ENCODE peak calls at places on chromosomes 13 and 19, in four cellular contexts. F is neural crest cell; C is HFF-Myc; B is CD8-positive, alpha-beta T cell. W is an unnamed sample.

GRCh38 chr13:106159295-106160195 is 375.9 kb downstream of the EFNB2 start:
- DNase-seq in F (no peak), C (no peak), B (no peak), W (no peak)

GRCh38 chr13:76647550-76647949 is 238.7 kb downstream of the KCTD12 start:
- DNase-seq in F (no peak), C (no peak), B (no peak), W (no peak)

GRCh38 chr13:99282264-99283231 is 24.4 kb upstream of the GPR18 start:
- DNase-seq in F (no peak), C (no peak), B (no peak), W (no peak)

GRCh38 chr13:36966404-36966803 is 32.7 kb downstream of the ALG5 start:
- DNase-seq in F (no peak), C (no peak), B (no peak), W (no peak)

GRCh38 chr19:15114153-15114540 is 6.9 kb downstream of the SYDE1 start:
- DNase-seq in F (no peak), C (no peak), B (no peak), W (peak)

GRCh38 chr19:16326401-16327130 is 1.9 kb downstream of the KLF2 start:
- DNase-seq in F (no peak), C (no peak), B (peak), W (no peak)

GRCh38 chr19:33295621-33296472 is 6.5 kb downstream of the CEBPA start:
- DNase-seq in F (no peak), C (no peak), B (no peak), W (no peak)

GRCh38 chr19:16470911-16471811 is 609 bp downstream of the EPS15L1 start:
- DNase-seq in F (peak), C (no peak), B (peak), W (no peak)

GRCh38 chr19:1647664-1648155 is 4.7 kb downstream of the TCF3 start:
- DNase-seq in F (no peak), C (no peak), B (no peak), W (no peak)

GRCh38 chr19:45187421-45188100 is 9.0 kb downstream of the BLOC1S3 start:
- DNase-seq in F (no peak), C (no peak), B (peak), W (no peak)

GRCh38 chr19:45154064-45154827 is 6.5 kb downstream of the NKPD1 start:
- DNase-seq in F (no peak), C (peak), B (no peak), W (peak)

GRCh38 chr13:20400774-20401173 is 124.9 kb downstream of the CRYL1 start:
- DNase-seq in F (no peak), C (no peak), B (no peak), W (no peak)

GRCh38 chr13:89205856-89206255 is 1534.7 kb downstream of the SLITRK5 start:
- DNase-seq in F (no peak), C (no peak), B (no peak), W (no peak)

GRCh38 chr19:41599175-41599966 is 23.4 kb downstream of the CEACAM21 start:
- DNase-seq in F (no peak), C (no peak), B (peak), W (no peak)

GRCh38 chr19:6501740-6502648 is at the start of gene TUBB4A:
- DNase-seq in F (peak), C (no peak), B (peak), W (no peak)

GRCh38 chr13:110232756-110233155 is 74.2 kb downstream of the COL4A1 start:
- DNase-seq in F (no peak), C (peak), B (no peak), W (no peak)

GRCh38 chr19:42360787-42361544 is 29.1 kb downstream of the CNFN start:
- DNase-seq in F (no peak), C (no peak), B (no peak), W (no peak)

GRCh38 chr19:16575861-16576689 is 3.9 kb upstream of the SLC35E1 start:
- DNase-seq in F (no peak), C (no peak), B (no peak), W (no peak)

GRCh38 chr19:6458695-6459355 is 767 bp downstream of the SLC25A23 start:
- DNase-seq in F (no peak), C (no peak), B (no peak), W (no peak)

GRCh38 chr19:42420055-42420544 is 7.1 kb downstream of the LIPE start:
- DNase-seq in F (no peak), C (no peak), B (peak), W (no peak)

GRCh38 chr13:24106429-24106828 is 54.1 kb upstream of the SPATA13 start:
- DNase-seq in F (no peak), C (no peak), B (no peak), W (no peak)

GRCh38 chr19:43782689-43783231 is 2.0 kb upstream of the KCNN4 start:
- DNase-seq in F (no peak), C (no peak), B (no peak), W (no peak)

GRCh38 chr13:66559093-66559492 is 671.0 kb downstream of the PCDH9 start:
- DNase-seq in F (no peak), C (no peak), B (no peak), W (no peak)

GRCh38 chr13:75446874-75447273 is 35.1 kb downstream of the TBC1D4 start:
- DNase-seq in F (no peak), C (no peak), B (no peak), W (no peak)

GRCh38 chr13:92573467-92574057 is 653.0 kb upstream of the GPC6 start:
- DNase-seq in F (no peak), C (no peak), B (no peak), W (peak)

GRCh38 chr13:32051156-32051555 is 19.6 kb downstream of the FRY start:
- DNase-seq in F (no peak), C (no peak), B (no peak), W (no peak)

GRCh38 chr19:16571689-16572331 is 405 bp downstream of the SLC35E1 start:
- DNase-seq in F (peak), C (no peak), B (no peak), W (no peak)

GRCh38 chr19:45251452-45252354 is 632 bp downstream of the MARK4 start:
- DNase-seq in F (peak), C (no peak), B (no peak), W (no peak)

GRCh38 chr13:111337741-111338140 is 17.3 kb downstream of the TEX29 start:
- DNase-seq in F (no peak), C (no peak), B (peak), W (no peak)

GRCh38 chr19:534088-534487 is 2.5 kb downstream of the CDC34 start:
- DNase-seq in F (no peak), C (no peak), B (no peak), W (no peak)
- TF ChIP-seq CTCF in F (no peak), C (no peak), B (no peak), W (no peak)

GRCh38 chr13:100828226-100828625 is 153.6 kb upstream of the TMTC4 start:
- DNase-seq in F (no peak), C (no peak), B (no peak), W (no peak)
- TF ChIP-seq CTCF in F (peak), C (no peak), B (no peak), W (peak)

GRCh38 chr19:46404884-46405658 is 8.3 kb downstream of the CCDC8 start:
- DNase-seq in F (no peak), C (no peak), B (no peak), W (no peak)
- TF ChIP-seq CTCF in F (peak), C (no peak), B (no peak), W (no peak)

DNA sequence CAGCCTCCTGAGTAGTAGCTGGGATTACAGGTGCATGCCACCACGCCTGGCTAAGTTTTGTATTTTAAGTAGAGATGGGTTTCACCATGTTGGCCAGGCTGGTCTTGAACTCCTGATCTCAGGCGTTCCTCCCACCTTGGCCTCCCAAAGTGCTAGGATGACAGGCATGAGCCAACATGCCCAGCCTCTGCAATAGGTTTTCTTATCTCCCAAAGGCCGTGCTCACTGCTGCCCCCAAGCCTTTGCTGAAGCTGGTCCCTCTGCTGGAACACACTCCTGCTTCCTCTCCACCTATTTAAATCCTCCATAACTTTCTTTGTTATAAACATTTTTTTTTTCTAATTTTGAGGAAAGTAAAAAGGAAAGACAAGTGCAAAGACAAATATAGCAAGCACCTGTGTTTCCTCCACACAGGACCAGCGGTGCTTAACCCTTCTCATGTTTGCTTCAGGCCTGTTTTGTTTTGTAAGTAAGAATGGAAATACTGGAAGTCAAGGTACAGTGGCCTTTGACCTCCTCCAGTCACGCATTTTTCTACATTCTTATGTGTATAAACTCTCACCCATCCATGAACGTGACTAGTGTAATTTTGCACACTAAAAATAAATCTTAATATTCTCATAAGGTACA is 14.5 kb upstream of the TNFAIP8L1 start:
- DNase-seq in F (no peak), C (no peak), B (no peak), W (no peak)
- TF ChIP-seq CTCF in F (peak), C (peak), B (no peak), W (peak)

DNA sequence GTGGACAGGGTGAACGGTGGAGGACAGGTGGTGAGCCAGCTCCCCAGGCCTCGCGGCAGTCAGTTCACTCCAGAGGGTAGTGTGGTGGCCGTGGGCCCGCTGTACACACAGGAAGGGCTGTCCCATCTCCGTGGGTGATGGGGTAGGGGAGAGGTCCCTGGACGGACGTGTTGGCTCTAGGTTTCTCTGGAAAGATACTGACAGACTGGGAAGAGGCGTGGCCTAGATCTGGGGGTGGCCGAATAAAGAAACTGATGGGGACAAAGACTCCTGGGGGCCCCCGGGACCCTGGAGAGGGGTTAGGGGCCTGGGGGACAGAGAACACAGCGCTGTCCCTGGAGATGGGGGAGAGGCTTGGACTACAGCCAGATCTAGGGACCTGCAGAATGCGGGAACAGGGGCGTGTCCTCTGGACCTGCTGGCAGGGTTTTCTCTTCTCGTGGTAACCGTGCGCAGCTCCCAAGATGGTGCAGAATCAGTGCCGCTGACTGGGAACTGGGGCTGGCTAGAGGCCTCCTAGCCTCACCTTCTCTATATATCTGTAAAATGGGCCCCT is 4.0 kb upstream of the PRAM1 start:
- DNase-seq in F (no peak), C (no peak), B (no peak), W (no peak)
- TF ChIP-seq CTCF in F (peak), C (no peak), B (no peak), W (no peak)

DNA sequence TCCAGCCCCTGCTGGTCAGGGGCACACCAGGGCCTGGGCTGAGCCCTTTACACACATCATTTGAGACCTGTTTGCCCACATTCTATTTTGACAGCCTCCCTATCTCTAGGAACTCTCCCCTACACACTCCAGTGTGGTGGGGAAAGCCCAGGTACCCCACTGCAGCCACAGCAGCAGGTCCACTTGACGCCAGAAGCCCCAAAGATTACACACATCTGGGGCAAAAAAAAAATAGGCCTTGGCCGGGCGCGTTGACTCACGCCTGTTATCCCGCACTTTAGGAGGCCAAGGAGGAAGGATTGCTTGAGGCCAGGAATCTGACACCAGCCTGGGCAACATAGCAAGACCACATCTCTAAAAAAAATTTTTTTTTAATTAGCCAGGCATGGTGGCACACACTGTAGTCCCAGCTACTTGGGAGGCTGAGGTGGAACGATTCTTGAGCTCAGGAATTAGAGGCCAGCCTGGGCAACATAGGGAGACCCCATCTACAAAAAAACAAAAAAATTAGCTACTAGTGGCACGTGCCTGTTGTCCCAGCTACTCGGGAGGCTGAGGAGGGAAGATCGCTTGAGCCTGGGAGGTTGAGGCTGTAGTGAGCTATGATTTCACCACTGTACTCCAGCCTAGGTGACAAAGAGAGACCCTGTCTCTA is 18.0 kb upstream of the CD22 start:
- DNase-seq in F (no peak), C (no peak), B (no peak), W (no peak)
- TF ChIP-seq CTCF in F (no peak), C (no peak), B (no peak), W (no peak)

GRCh38 chr13:38670627-38671026 is 16.2 kb upstream of the FREM2 start:
- DNase-seq in F (no peak), C (no peak), B (no peak), W (peak)

GRCh38 chr13:38664920-38665319 is 22.0 kb upstream of the FREM2 start:
- DNase-seq in F (no peak), C (no peak), B (no peak), W (no peak)

GRCh38 chr13:38674208-38674607 is 12.7 kb upstream of the FREM2 start:
- DNase-seq in F (no peak), C (no peak), B (no peak), W (no peak)

GRCh38 chr13:38667526-38668094 is 19.3 kb upstream of the FREM2 start:
- DNase-seq in F (no peak), C (no peak), B (no peak), W (no peak)

DNA sequence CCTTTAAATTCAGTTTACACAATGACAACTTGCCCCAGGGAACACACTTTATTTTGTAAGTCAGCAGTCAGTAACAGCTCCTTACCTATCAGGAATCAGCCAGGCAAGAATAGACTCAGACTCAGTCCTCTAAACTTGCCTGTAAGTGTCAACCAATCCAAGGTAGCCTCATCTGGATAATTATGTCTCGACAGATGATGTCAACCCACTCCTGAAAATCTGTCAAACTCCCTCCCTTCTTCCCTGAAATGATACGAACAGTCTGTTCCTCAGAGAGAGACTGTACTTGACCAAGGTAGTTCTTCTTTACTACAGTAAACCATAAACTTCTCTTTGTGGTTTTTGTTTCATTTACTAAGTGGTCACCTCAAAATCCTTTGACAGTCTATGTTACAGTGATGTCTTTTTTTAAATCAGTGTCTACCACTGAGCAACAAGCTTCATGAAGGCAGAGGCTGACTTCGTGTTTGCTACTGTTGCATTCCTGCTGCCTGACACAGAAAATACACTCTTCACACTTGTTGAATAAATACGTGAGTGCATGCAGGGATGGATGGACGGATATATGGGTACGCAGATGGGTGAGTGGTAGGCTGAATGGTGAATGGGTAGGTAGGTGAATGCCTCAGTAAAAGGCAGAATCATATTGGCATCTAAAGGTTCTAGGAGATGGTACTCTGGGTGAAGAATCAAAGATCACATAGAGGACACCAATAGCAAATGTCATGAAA is 17.5 kb upstream of the FREM2 start:
- DNase-seq in F (no peak), C (no peak), B (no peak), W (no peak)
- TF ChIP-seq CTCF in F (no peak), C (no peak), B (no peak), W (no peak)

GRCh38 chr13:113272791-113273190 is 24.2 kb upstream of the LAMP1 start:
- DNase-seq in F (no peak), C (no peak), B (no peak), W (no peak)

GRCh38 chr13:113273856-113274590 is 23.0 kb upstream of the LAMP1 start:
- DNase-seq in F (no peak), C (no peak), B (no peak), W (no peak)

GRCh38 chr13:113275387-113275786 is 21.7 kb upstream of the LAMP1 start:
- DNase-seq in F (peak), C (peak), B (peak), W (peak)
- TF ChIP-seq CTCF in F (peak), C (peak), B (peak), W (peak)